ENCODE peak calls at places on chromosomes 6 and 20, in six cellular contexts. D is AG10803; T is Peyer's patch; R is tibial nerve; V is choroid plexus epithelial cell; N is CD8-positive, alpha-beta T cell. F is an unnamed sample.
A peak's percentile ranks its signal among the peaks of the same experiment; 100 is the strongest.

GRCh38 chr6:108518714-108519576 is 41.8 kb upstream of the FOXO3 start:
- DNase-seq in D (peak; percentile 23), T (no peak), R (no peak), V (peak; percentile 51), N (no peak), F (no peak)

GRCh38 chr6:13766201-13766634 is 48.1 kb downstream of the MCUR1 start:
- DNase-seq in D (peak; percentile 84), T (no peak), R (no peak), V (peak; percentile 63), N (no peak), F (no peak)

GRCh38 chr6:88428068-88428467 is 261.9 kb upstream of the CNR1 start:
- DNase-seq in D (no peak), T (no peak), R (no peak), V (no peak), N (no peak), F (no peak)

GRCh38 chr20:38260378-38261053 is at the start of gene KIAA1755:
- DNase-seq in D (no peak), T (no peak), R (no peak), V (peak; percentile 41), N (no peak), F (peak; percentile 82)

GRCh38 chr20:18692453-18692852 is 104.6 kb downstream of the DTD1 start:
- DNase-seq in D (peak; percentile 7), T (no peak), R (no peak), V (no peak), N (no peak), F (no peak)

GRCh38 chr20:44928595-44928994 is 18.7 kb downstream of the PABPC1L start:
- DNase-seq in D (no peak), T (no peak), R (no peak), V (no peak), N (no peak), F (peak; percentile 21)

GRCh38 chr6:167049275-167049674 is 50.1 kb downstream of the CEP43 start:
- DNase-seq in D (no peak), T (no peak), R (no peak), V (no peak), N (no peak), F (no peak)

GRCh38 chr6:75278474-75279077 is 6.0 kb downstream of the TMEM30A start:
- DNase-seq in D (no peak), T (no peak), R (no peak), V (no peak), N (no peak), F (no peak)

GRCh38 chr20:41533537-41534136 is 84.5 kb downstream of the CHD6 start:
- DNase-seq in D (no peak), T (no peak), R (no peak), V (no peak), N (no peak), F (no peak)

GRCh38 chr6:116268589-116269293 is 11.0 kb downstream of the TSPYL1 start:
- DNase-seq in D (peak; percentile 82), T (no peak), R (no peak), V (peak; percentile 91), N (no peak), F (no peak)

GRCh38 chr6:158708239-158708638 is 58.4 kb downstream of the SYTL3 start:
- DNase-seq in D (no peak), T (no peak), R (no peak), V (peak; percentile 80), N (no peak), F (no peak)

GRCh38 chr6:3592371-3592941 is 135.6 kb upstream of the SLC22A23 start:
- DNase-seq in D (peak; percentile 94), T (no peak), R (peak; percentile 37), V (peak; percentile 98), N (no peak), F (peak; percentile 81)

GRCh38 chr6:174036-174435 is 118.3 kb upstream of the DUSP22 start:
- DNase-seq in D (no peak), T (no peak), R (no peak), V (no peak), N (no peak), F (no peak)

GRCh38 chr6:13470240-13471140 is 16.9 kb downstream of the GFOD1 start:
- DNase-seq in D (no peak), T (no peak), R (no peak), V (no peak), N (no peak), F (no peak)

GRCh38 chr6:154157082-154157481 is 118.0 kb downstream of the OPRM1 start:
- DNase-seq in D (no peak), T (no peak), R (no peak), V (no peak), N (no peak), F (no peak)

GRCh38 chr20:10848810-10849370 is 175.1 kb upstream of the JAG1 start:
- DNase-seq in D (peak; percentile 94), T (peak; percentile 55), R (peak; percentile 19), V (peak; percentile 93), N (no peak), F (no peak)

GRCh38 chr6:16397623-16398022 is 159.2 kb downstream of the GMPR start:
- DNase-seq in D (peak; percentile 29), T (no peak), R (no peak), V (no peak), N (no peak), F (no peak)

GRCh38 chr20:4123537-4124225 is 108.3 kb upstream of the RNF24 start:
- DNase-seq in D (no peak), T (no peak), R (no peak), V (no peak), N (no peak), F (no peak)

GRCh38 chr6:130743175-130743574 is 84.0 kb upstream of the SMLR1 start:
- DNase-seq in D (no peak), T (no peak), R (no peak), V (no peak), N (no peak), F (no peak)

GRCh38 chr6:99736302-99736701 is 129.7 kb downstream of the PRDM13 start:
- DNase-seq in D (no peak), T (no peak), R (no peak), V (no peak), N (no peak), F (no peak)
- TF ChIP-seq CTCF in D (no peak), T (no peak), R (no peak), V (no peak), N (no peak), F (no peak)

GRCh38 chr6:28893172-28893799 is 30.5 kb downstream of the TRIM27 start:
- DNase-seq in D (no peak), T (no peak), R (no peak), V (no peak), N (no peak), F (no peak)

GRCh38 chr6:28898710-28898965 is 25.1 kb downstream of the TRIM27 start:
- DNase-seq in D (no peak), T (no peak), R (no peak), V (no peak), N (no peak), F (no peak)

GRCh38 chr6:28900577-28901266 is 23.1 kb downstream of the TRIM27 start:
- DNase-seq in D (no peak), T (no peak), R (no peak), V (no peak), N (no peak), F (no peak)

GRCh38 chr6:28895131-28895812 is 28.5 kb downstream of the TRIM27 start:
- DNase-seq in D (peak; percentile 95), T (peak; percentile 83), R (peak; percentile 92), V (peak; percentile 98), N (peak; percentile 91), F (peak; percentile 80)

GRCh38 chr6:28896505-28897392 is 27.0 kb downstream of the TRIM27 start:
- DNase-seq in D (peak; percentile 53), T (peak; percentile 71), R (peak; percentile 60), V (peak; percentile 71), N (peak; percentile 67), F (no peak)
- TF ChIP-seq CTCF in D (peak; percentile 47), T (peak; percentile 33), R (peak; percentile 37), V (peak; percentile 45), N (peak; percentile 26), F (peak; percentile 35)

GRCh38 chr6:33956206-33956605 is 152.4 kb upstream of the MLN start:
- DNase-seq in D (no peak), T (no peak), R (no peak), V (no peak), N (no peak), F (no peak)

GRCh38 chr6:33959661-33960344 is 156.0 kb upstream of the MLN start:
- DNase-seq in D (no peak), T (peak; percentile 31), R (no peak), V (no peak), N (no peak), F (no peak)

GRCh38 chr6:33958863-33959651 is 155.3 kb upstream of the MLN start:
- DNase-seq in D (no peak), T (peak; percentile 27), R (no peak), V (no peak), N (no peak), F (no peak)

GRCh38 chr6:33957391-33958207 is 153.8 kb upstream of the MLN start:
- DNase-seq in D (no peak), T (no peak), R (no peak), V (no peak), N (no peak), F (no peak)

GRCh38 chr6:33958208-33958862 is 154.5 kb upstream of the MLN start:
- DNase-seq in D (no peak), T (no peak), R (no peak), V (peak; percentile 7), N (no peak), F (no peak)
- TF ChIP-seq CTCF in D (peak; percentile 27), T (no peak), R (no peak), V (peak; percentile 35), N (no peak), F (peak; percentile 24)

DNA sequence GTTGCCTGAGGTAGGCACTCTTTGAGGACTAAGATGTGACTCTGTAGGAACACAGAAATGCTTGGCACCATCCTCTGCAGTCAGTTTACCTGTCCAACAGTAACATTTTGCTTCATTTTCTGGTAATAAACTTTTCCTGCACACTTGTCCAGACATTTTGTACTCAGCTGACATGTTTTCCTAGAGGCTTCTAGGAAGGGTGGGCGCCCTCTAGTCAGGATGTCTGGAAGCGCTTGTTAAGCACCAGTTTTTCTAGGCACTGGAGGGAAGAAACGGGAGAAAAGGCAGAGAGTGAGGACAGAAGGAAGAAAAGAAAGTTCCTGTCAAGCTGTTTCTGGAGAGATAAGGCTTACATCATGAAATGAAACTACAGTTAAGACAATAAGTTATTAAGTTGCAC is 42.5 kb upstream of the TNFRSF21 start:
- DNase-seq in D (no peak), T (no peak), R (no peak), V (peak; percentile 16), N (no peak), F (no peak)
- TF ChIP-seq CTCF in D (peak; percentile 25), T (no peak), R (no peak), V (peak; percentile 45), N (no peak), F (peak; percentile 7)

DNA sequence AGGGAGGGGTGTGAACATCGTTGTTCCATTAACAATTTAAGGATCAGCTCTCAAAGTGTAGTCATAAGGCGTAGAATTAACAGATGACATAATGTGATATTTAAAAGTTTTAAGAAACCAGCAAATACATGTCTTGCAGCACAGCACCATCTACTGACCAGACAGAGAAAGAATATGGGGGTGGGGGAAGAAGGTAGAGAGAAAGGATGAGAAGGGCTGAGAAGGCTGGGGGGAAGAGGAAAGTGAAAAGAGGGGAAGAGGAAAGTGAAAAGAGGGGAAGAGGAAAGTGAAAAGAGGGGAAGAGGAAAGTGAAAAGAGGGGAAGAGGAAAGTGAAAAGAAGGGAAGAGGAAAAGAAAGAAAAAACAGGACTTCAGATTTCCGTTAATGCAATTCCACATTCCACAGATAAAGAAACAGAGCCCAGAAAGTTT is 80.9 kb downstream of the HAO1 start:
- DNase-seq in D (peak; percentile 69), T (no peak), R (peak; percentile 41), V (peak; percentile 81), N (no peak), F (no peak)
- TF ChIP-seq CTCF in D (peak; percentile 85), T (peak; percentile 56), R (peak; percentile 54), V (peak; percentile 72), N (no peak), F (peak; percentile 96)